ENCODE peak calls at places on chromosomes 4 and X, in nine cellular contexts. One of them, this sample, is unnamed.

GRCh38 chr4:81472249-81473085 is 760 bp upstream of the RASGEF1B start:
- DNase-seq in CD4-positive, alpha-beta T cell: no peak
- DNase-seq in IMR-90: no peak
- DNase-seq in HFFc6: peak; percentile 8
- DNase-seq in H1: no peak
- DNase-seq in cardiac muscle cell: peak; percentile 55
- DNase-seq in foreskin fibroblast: peak; percentile 60
- DNase-seq in Peyer's patch: no peak
- DNase-seq in glutamatergic neuron: peak; percentile 41
- DNase-seq in this sample: no peak

GRCh38 chr4:110049951-110050925 is 137.6 kb downstream of the EGF start:
- DNase-seq in glutamatergic neuron: peak; percentile 42
- DNase-seq in foreskin fibroblast: peak; percentile 77
- DNase-seq in HFFc6: peak; percentile 52
- DNase-seq in IMR-90: peak; percentile 52
- DNase-seq in H1: peak; percentile 63
- DNase-seq in Peyer's patch: no peak
- DNase-seq in CD4-positive, alpha-beta T cell: peak; percentile 18
- DNase-seq in cardiac muscle cell: peak; percentile 60
- DNase-seq in this sample: no peak

GRCh38 chr4:2441393-2442174 is 22.8 kb downstream of the CFAP99 start:
- DNase-seq in HFFc6: peak; percentile 24
- DNase-seq in cardiac muscle cell: peak; percentile 83
- DNase-seq in IMR-90: peak; percentile 41
- DNase-seq in Peyer's patch: peak; percentile 77
- DNase-seq in CD4-positive, alpha-beta T cell: peak; percentile 61
- DNase-seq in H1: peak; percentile 91
- DNase-seq in foreskin fibroblast: peak; percentile 64
- DNase-seq in glutamatergic neuron: peak; percentile 61
- DNase-seq in this sample: no peak

GRCh38 chrX:43655961-43656494 is at the start of gene MAOA:
- DNase-seq in cardiac muscle cell: peak; percentile 35
- DNase-seq in HFFc6: no peak
- DNase-seq in CD4-positive, alpha-beta T cell: no peak
- DNase-seq in IMR-90: no peak
- DNase-seq in foreskin fibroblast: peak; percentile 75
- DNase-seq in H1: peak; percentile 61
- DNase-seq in Peyer's patch: peak; percentile 92
- DNase-seq in glutamatergic neuron: peak; percentile 55
- DNase-seq in this sample: peak; percentile 41

GRCh38 chr4:163666335-163666888 is 171.9 kb downstream of the TMA16 start:
- DNase-seq in IMR-90: no peak
- DNase-seq in Peyer's patch: no peak
- DNase-seq in foreskin fibroblast: no peak
- DNase-seq in HFFc6: no peak
- DNase-seq in glutamatergic neuron: no peak
- DNase-seq in CD4-positive, alpha-beta T cell: no peak
- DNase-seq in cardiac muscle cell: no peak
- DNase-seq in H1: no peak
- DNase-seq in this sample: no peak

GRCh38 chr4:145044341-145044740 is 53.7 kb downstream of the ANAPC10 start:
- DNase-seq in foreskin fibroblast: no peak
- DNase-seq in glutamatergic neuron: no peak
- DNase-seq in IMR-90: peak; percentile 55
- DNase-seq in cardiac muscle cell: no peak
- DNase-seq in CD4-positive, alpha-beta T cell: no peak
- DNase-seq in Peyer's patch: no peak
- DNase-seq in H1: no peak
- DNase-seq in HFFc6: peak; percentile 8
- DNase-seq in this sample: no peak

GRCh38 chrX:113644426-113644825 is 803.8 kb upstream of the AMOT start:
- DNase-seq in H1: no peak
- DNase-seq in foreskin fibroblast: peak; percentile 2
- DNase-seq in glutamatergic neuron: no peak
- DNase-seq in IMR-90: no peak
- DNase-seq in HFFc6: no peak
- DNase-seq in Peyer's patch: no peak
- DNase-seq in cardiac muscle cell: no peak
- DNase-seq in CD4-positive, alpha-beta T cell: no peak
- DNase-seq in this sample: no peak

GRCh38 chr4:125985856-125986255 is 671.1 kb downstream of the FAT4 start:
- DNase-seq in HFFc6: no peak
- DNase-seq in cardiac muscle cell: no peak
- DNase-seq in H1: no peak
- DNase-seq in IMR-90: no peak
- DNase-seq in glutamatergic neuron: no peak
- DNase-seq in CD4-positive, alpha-beta T cell: no peak
- DNase-seq in Peyer's patch: no peak
- DNase-seq in foreskin fibroblast: no peak
- DNase-seq in this sample: no peak

GRCh38 chr4:106993846-106994245 is 42.3 kb downstream of the DKK2 start:
- DNase-seq in Peyer's patch: no peak
- DNase-seq in foreskin fibroblast: no peak
- DNase-seq in H1: no peak
- DNase-seq in CD4-positive, alpha-beta T cell: no peak
- DNase-seq in cardiac muscle cell: no peak
- DNase-seq in HFFc6: no peak
- DNase-seq in glutamatergic neuron: no peak
- DNase-seq in IMR-90: no peak
- DNase-seq in this sample: no peak

GRCh38 chr4:54731552-54731951 is 73.8 kb downstream of the KIT start:
- DNase-seq in foreskin fibroblast: no peak
- DNase-seq in Peyer's patch: no peak
- DNase-seq in glutamatergic neuron: no peak
- DNase-seq in HFFc6: no peak
- DNase-seq in IMR-90: no peak
- DNase-seq in cardiac muscle cell: no peak
- DNase-seq in CD4-positive, alpha-beta T cell: no peak
- DNase-seq in H1: no peak
- DNase-seq in this sample: no peak

GRCh38 chr4:40199999-40200880 is 3.4 kb downstream of the RHOH start:
- DNase-seq in Peyer's patch: no peak
- DNase-seq in foreskin fibroblast: no peak
- DNase-seq in H1: no peak
- DNase-seq in HFFc6: no peak
- DNase-seq in IMR-90: peak; percentile 23
- DNase-seq in CD4-positive, alpha-beta T cell: no peak
- DNase-seq in cardiac muscle cell: no peak
- DNase-seq in glutamatergic neuron: no peak
- DNase-seq in this sample: no peak

GRCh38 chr4:5887361-5888221 is 5.3 kb downstream of the CRMP1 start:
- DNase-seq in Peyer's patch: no peak
- DNase-seq in glutamatergic neuron: peak; percentile 93
- DNase-seq in CD4-positive, alpha-beta T cell: no peak
- DNase-seq in IMR-90: no peak
- DNase-seq in H1: peak; percentile 66
- DNase-seq in cardiac muscle cell: no peak
- DNase-seq in HFFc6: no peak
- DNase-seq in foreskin fibroblast: no peak
- DNase-seq in this sample: no peak

GRCh38 chr4:101780284-101780683 is 10.2 kb upstream of the BANK1 start:
- DNase-seq in CD4-positive, alpha-beta T cell: no peak
- DNase-seq in foreskin fibroblast: no peak
- DNase-seq in IMR-90: no peak
- DNase-seq in HFFc6: no peak
- DNase-seq in glutamatergic neuron: no peak
- DNase-seq in cardiac muscle cell: no peak
- DNase-seq in Peyer's patch: no peak
- DNase-seq in H1: no peak
- DNase-seq in this sample: no peak

GRCh38 chr4:74772783-74773182 is 21.5 kb downstream of the BTC start:
- DNase-seq in Peyer's patch: no peak
- DNase-seq in H1: no peak
- DNase-seq in foreskin fibroblast: no peak
- DNase-seq in IMR-90: no peak
- DNase-seq in glutamatergic neuron: no peak
- DNase-seq in cardiac muscle cell: no peak
- DNase-seq in HFFc6: no peak
- DNase-seq in CD4-positive, alpha-beta T cell: no peak
- DNase-seq in this sample: no peak

GRCh38 chr4:40887690-40888089 is 137.9 kb downstream of the NSUN7 start:
- DNase-seq in foreskin fibroblast: peak; percentile 75
- DNase-seq in glutamatergic neuron: no peak
- DNase-seq in Peyer's patch: no peak
- DNase-seq in HFFc6: no peak
- DNase-seq in H1: no peak
- DNase-seq in cardiac muscle cell: no peak
- DNase-seq in IMR-90: peak; percentile 92
- DNase-seq in CD4-positive, alpha-beta T cell: no peak
- DNase-seq in this sample: no peak

GRCh38 chrX:13376857-13377441 is 57.1 kb upstream of the ATXN3L start:
- DNase-seq in foreskin fibroblast: peak; percentile 83
- DNase-seq in CD4-positive, alpha-beta T cell: no peak
- DNase-seq in glutamatergic neuron: no peak
- DNase-seq in IMR-90: peak; percentile 95
- DNase-seq in HFFc6: peak; percentile 81
- DNase-seq in Peyer's patch: no peak
- DNase-seq in H1: no peak
- DNase-seq in cardiac muscle cell: no peak
- DNase-seq in this sample: no peak

GRCh38 chr4:176569301-176569700 is 223.4 kb downstream of the VEGFC start:
- DNase-seq in foreskin fibroblast: peak; percentile 37
- DNase-seq in CD4-positive, alpha-beta T cell: no peak
- DNase-seq in HFFc6: no peak
- DNase-seq in Peyer's patch: no peak
- DNase-seq in IMR-90: no peak
- DNase-seq in H1: no peak
- DNase-seq in cardiac muscle cell: no peak
- DNase-seq in glutamatergic neuron: no peak
- DNase-seq in this sample: no peak

GRCh38 chr4:176561368-176561767 is 231.4 kb downstream of the VEGFC start:
- DNase-seq in CD4-positive, alpha-beta T cell: no peak
- DNase-seq in HFFc6: no peak
- DNase-seq in H1: no peak
- DNase-seq in Peyer's patch: no peak
- DNase-seq in IMR-90: peak; percentile 66
- DNase-seq in foreskin fibroblast: no peak
- DNase-seq in glutamatergic neuron: no peak
- DNase-seq in cardiac muscle cell: no peak
- DNase-seq in this sample: no peak

GRCh38 chr4:176566769-176567168 is 226.0 kb downstream of the VEGFC start:
- DNase-seq in CD4-positive, alpha-beta T cell: no peak
- DNase-seq in HFFc6: no peak
- DNase-seq in foreskin fibroblast: no peak
- DNase-seq in IMR-90: no peak
- DNase-seq in glutamatergic neuron: no peak
- DNase-seq in H1: no peak
- DNase-seq in cardiac muscle cell: no peak
- DNase-seq in Peyer's patch: no peak
- DNase-seq in this sample: no peak

GRCh38 chr4:176565044-176565443 is 227.7 kb downstream of the VEGFC start:
- DNase-seq in Peyer's patch: no peak
- DNase-seq in HFFc6: no peak
- DNase-seq in H1: no peak
- DNase-seq in IMR-90: peak; percentile 45
- DNase-seq in CD4-positive, alpha-beta T cell: no peak
- DNase-seq in cardiac muscle cell: no peak
- DNase-seq in glutamatergic neuron: no peak
- DNase-seq in foreskin fibroblast: peak; percentile 60
- DNase-seq in this sample: no peak

DNA sequence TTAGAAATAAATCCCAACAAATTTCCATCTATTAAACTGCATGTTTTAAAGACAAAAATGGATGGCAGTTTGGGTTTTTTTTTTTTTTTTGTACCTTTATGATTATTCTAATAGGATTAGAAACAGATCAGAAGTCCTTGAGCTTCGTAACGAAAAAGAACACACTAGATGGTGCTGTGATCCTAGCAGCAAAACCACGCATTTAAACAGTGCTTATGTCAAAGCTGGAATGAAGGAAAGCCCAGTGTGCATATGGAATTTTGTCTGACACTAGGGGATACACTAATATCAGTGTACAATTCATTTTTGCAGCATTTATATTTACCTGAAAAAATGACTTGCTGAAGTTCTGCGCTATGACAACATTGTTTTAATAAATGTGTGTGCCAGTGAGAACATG is 229.1 kb downstream of the VEGFC start:
- DNase-seq in cardiac muscle cell: peak; percentile 12
- DNase-seq in HFFc6: no peak
- DNase-seq in glutamatergic neuron: no peak
- DNase-seq in IMR-90: peak; percentile 33
- DNase-seq in foreskin fibroblast: peak; percentile 75
- DNase-seq in Peyer's patch: no peak
- DNase-seq in H1: no peak
- DNase-seq in CD4-positive, alpha-beta T cell: no peak
- DNase-seq in this sample: no peak
- TF ChIP-seq CTCF in cardiac muscle cell: peak; percentile 57
- TF ChIP-seq CTCF in HFFc6: peak; percentile 22
- TF ChIP-seq CTCF in glutamatergic neuron: no peak
- TF ChIP-seq CTCF in IMR-90: no peak
- TF ChIP-seq CTCF in foreskin fibroblast: no peak
- TF ChIP-seq CTCF in Peyer's patch: no peak
- TF ChIP-seq CTCF in H1: no peak
- TF ChIP-seq CTCF in CD4-positive, alpha-beta T cell: no peak
- TF ChIP-seq CTCF in this sample: no peak

GRCh38 chrX:51614353-51614752 is 4.4 kb downstream of the CENPVL3 start:
- DNase-seq in foreskin fibroblast: peak; percentile 56
- DNase-seq in H1: peak; percentile 42
- DNase-seq in HFFc6: peak; percentile 12
- DNase-seq in Peyer's patch: no peak
- DNase-seq in glutamatergic neuron: no peak
- DNase-seq in CD4-positive, alpha-beta T cell: no peak
- DNase-seq in cardiac muscle cell: peak; percentile 59
- DNase-seq in IMR-90: peak; percentile 59
- DNase-seq in this sample: no peak
- TF ChIP-seq CTCF in foreskin fibroblast: peak; percentile 38
- TF ChIP-seq CTCF in H1: no peak
- TF ChIP-seq CTCF in HFFc6: peak; percentile 80
- TF ChIP-seq CTCF in Peyer's patch: peak; percentile 37
- TF ChIP-seq CTCF in glutamatergic neuron: peak; percentile 67
- TF ChIP-seq CTCF in CD4-positive, alpha-beta T cell: no peak
- TF ChIP-seq CTCF in cardiac muscle cell: peak; percentile 59
- TF ChIP-seq CTCF in IMR-90: peak; percentile 61
- TF ChIP-seq CTCF in this sample: no peak

GRCh38 chr4:1409806-1410425 is 3.7 kb upstream of the NKX1-1 start:
- DNase-seq in H1: no peak
- DNase-seq in CD4-positive, alpha-beta T cell: no peak
- DNase-seq in IMR-90: no peak
- DNase-seq in Peyer's patch: no peak
- DNase-seq in glutamatergic neuron: peak; percentile 22
- DNase-seq in foreskin fibroblast: no peak
- DNase-seq in HFFc6: no peak
- DNase-seq in cardiac muscle cell: no peak
- DNase-seq in this sample: no peak
- TF ChIP-seq CTCF in H1: no peak
- TF ChIP-seq CTCF in CD4-positive, alpha-beta T cell: no peak
- TF ChIP-seq CTCF in IMR-90: no peak
- TF ChIP-seq CTCF in Peyer's patch: no peak
- TF ChIP-seq CTCF in glutamatergic neuron: no peak
- TF ChIP-seq CTCF in foreskin fibroblast: no peak
- TF ChIP-seq CTCF in HFFc6: no peak
- TF ChIP-seq CTCF in cardiac muscle cell: no peak
- TF ChIP-seq CTCF in this sample: no peak

GRCh38 chr4:58064618-58065017 is 954.4 kb upstream of the IGFBP7 start:
- DNase-seq in H1: no peak
- DNase-seq in Peyer's patch: no peak
- DNase-seq in cardiac muscle cell: no peak
- DNase-seq in foreskin fibroblast: no peak
- DNase-seq in CD4-positive, alpha-beta T cell: no peak
- DNase-seq in IMR-90: no peak
- DNase-seq in glutamatergic neuron: no peak
- DNase-seq in HFFc6: no peak
- DNase-seq in this sample: no peak

GRCh38 chr4:58063761-58064160 is 953.6 kb upstream of the IGFBP7 start:
- DNase-seq in H1: no peak
- DNase-seq in Peyer's patch: no peak
- DNase-seq in IMR-90: no peak
- DNase-seq in HFFc6: no peak
- DNase-seq in CD4-positive, alpha-beta T cell: no peak
- DNase-seq in foreskin fibroblast: no peak
- DNase-seq in cardiac muscle cell: no peak
- DNase-seq in glutamatergic neuron: no peak
- DNase-seq in this sample: no peak

GRCh38 chr4:58061967-58062366 is 951.8 kb upstream of the IGFBP7 start:
- DNase-seq in glutamatergic neuron: no peak
- DNase-seq in IMR-90: no peak
- DNase-seq in foreskin fibroblast: no peak
- DNase-seq in HFFc6: no peak
- DNase-seq in CD4-positive, alpha-beta T cell: no peak
- DNase-seq in H1: no peak
- DNase-seq in cardiac muscle cell: no peak
- DNase-seq in Peyer's patch: no peak
- DNase-seq in this sample: no peak
- TF ChIP-seq CTCF in glutamatergic neuron: no peak
- TF ChIP-seq CTCF in IMR-90: no peak
- TF ChIP-seq CTCF in foreskin fibroblast: no peak
- TF ChIP-seq CTCF in HFFc6: no peak
- TF ChIP-seq CTCF in CD4-positive, alpha-beta T cell: no peak
- TF ChIP-seq CTCF in H1: no peak
- TF ChIP-seq CTCF in cardiac muscle cell: no peak
- TF ChIP-seq CTCF in Peyer's patch: no peak
- TF ChIP-seq CTCF in this sample: no peak